ENCODE peak calls at places on chromosomes 12 and 14, in four cellular contexts. One of them, this sample, is unnamed.

GRCh38 chr12:128844031-128844635 is 9.1 kb upstream of the GLT1D1 start:
- DNase-seq in left lung: peak; percentile 70
- DNase-seq in effector memory CD4-positive, alpha-beta T cell: no peak
- DNase-seq in PC-3: no peak
- DNase-seq in this sample: no peak

GRCh38 chr12:112380663-112381420 is 1.4 kb downstream of the HECTD4 start:
- DNase-seq in left lung: peak; percentile 32
- DNase-seq in PC-3: peak; percentile 38
- DNase-seq in effector memory CD4-positive, alpha-beta T cell: no peak
- DNase-seq in this sample: no peak

GRCh38 chr12:46843811-46844210 is 18.0 kb upstream of the SLC38A4 start:
- DNase-seq in effector memory CD4-positive, alpha-beta T cell: no peak
- DNase-seq in PC-3: no peak
- DNase-seq in left lung: no peak
- DNase-seq in this sample: no peak

GRCh38 chr14:97299661-97300060 is 502.5 kb downstream of the VRK1 start:
- DNase-seq in effector memory CD4-positive, alpha-beta T cell: peak; percentile 5
- DNase-seq in left lung: no peak
- DNase-seq in PC-3: no peak
- DNase-seq in this sample: no peak

GRCh38 chr12:101738920-101739665 is at the start of gene SYCP3:
- DNase-seq in PC-3: no peak
- DNase-seq in left lung: no peak
- DNase-seq in effector memory CD4-positive, alpha-beta T cell: no peak
- DNase-seq in this sample: no peak

GRCh38 chr12:24039113-24039525 is 89.6 kb upstream of the SOX5 start:
- DNase-seq in left lung: no peak
- DNase-seq in PC-3: peak; percentile 49
- DNase-seq in effector memory CD4-positive, alpha-beta T cell: no peak
- DNase-seq in this sample: no peak

GRCh38 chr12:47651368-47652254 is 54.2 kb downstream of the RPAP3 start:
- DNase-seq in left lung: peak; percentile 62
- DNase-seq in effector memory CD4-positive, alpha-beta T cell: peak; percentile 26
- DNase-seq in PC-3: peak; percentile 82
- DNase-seq in this sample: peak; percentile 53

GRCh38 chr14:75595211-75595610 is 16.8 kb downstream of the FLVCR2 start:
- DNase-seq in left lung: no peak
- DNase-seq in PC-3: no peak
- DNase-seq in effector memory CD4-positive, alpha-beta T cell: no peak
- DNase-seq in this sample: no peak

GRCh38 chr14:103561381-103562134 is 899 bp downstream of the BAG5 start:
- DNase-seq in effector memory CD4-positive, alpha-beta T cell: peak; percentile 31
- DNase-seq in left lung: peak; percentile 40
- DNase-seq in PC-3: peak; percentile 74
- DNase-seq in this sample: peak; percentile 23

GRCh38 chr14:76954791-76955190 is 73.7 kb downstream of the IRF2BPL start:
- DNase-seq in PC-3: no peak
- DNase-seq in left lung: no peak
- DNase-seq in effector memory CD4-positive, alpha-beta T cell: no peak
- DNase-seq in this sample: no peak

GRCh38 chr12:40107098-40107802 is 1.4 kb upstream of the SLC2A13 start:
- DNase-seq in left lung: peak; percentile 88
- DNase-seq in PC-3: peak; percentile 90
- DNase-seq in effector memory CD4-positive, alpha-beta T cell: peak; percentile 80
- DNase-seq in this sample: peak; percentile 97
- H3K27ac ChIP-seq in left lung: peak overlapping the region; percentile 34
- H3K27ac ChIP-seq in PC-3: no peak overlapping the region
- H3K27ac ChIP-seq in effector memory CD4-positive, alpha-beta T cell: no peak overlapping the region
- H3K27ac ChIP-seq in this sample: peak overlapping the region; percentile 20

GRCh38 chr12:127294651-127295205 is 972.2 kb upstream of the TMEM132C start:
- DNase-seq in left lung: no peak
- DNase-seq in PC-3: peak; percentile 28
- DNase-seq in effector memory CD4-positive, alpha-beta T cell: no peak
- DNase-seq in this sample: no peak
- H3K27ac ChIP-seq in left lung: no peak overlapping the region
- H3K27ac ChIP-seq in PC-3: no peak overlapping the region
- H3K27ac ChIP-seq in effector memory CD4-positive, alpha-beta T cell: no peak overlapping the region
- H3K27ac ChIP-seq in this sample: no peak overlapping the region

GRCh38 chr12:7018350-7019042 is at the start of gene LPCAT3:
- DNase-seq in PC-3: peak; percentile 90
- DNase-seq in left lung: peak; percentile 97
- DNase-seq in effector memory CD4-positive, alpha-beta T cell: peak; percentile 96
- DNase-seq in this sample: peak; percentile 98

GRCh38 chr12:7016958-7017571 is 1.2 kb downstream of the LPCAT3 start:
- DNase-seq in PC-3: no peak
- DNase-seq in effector memory CD4-positive, alpha-beta T cell: no peak
- DNase-seq in left lung: no peak
- DNase-seq in this sample: no peak

GRCh38 chr12:7019043-7019569 is 830 bp upstream of the LPCAT3 start:
- DNase-seq in PC-3: no peak
- DNase-seq in effector memory CD4-positive, alpha-beta T cell: no peak
- DNase-seq in left lung: no peak
- DNase-seq in this sample: no peak

GRCh38 chr12:7015555-7016370 is 2.5 kb downstream of the LPCAT3 start:
- DNase-seq in left lung: no peak
- DNase-seq in effector memory CD4-positive, alpha-beta T cell: no peak
- DNase-seq in PC-3: no peak
- DNase-seq in this sample: no peak

GRCh38 chr12:7017870-7018349 is 366 bp downstream of the LPCAT3 start:
- DNase-seq in PC-3: peak; percentile 9
- DNase-seq in effector memory CD4-positive, alpha-beta T cell: no peak
- DNase-seq in left lung: no peak
- DNase-seq in this sample: no peak
- H3K27ac ChIP-seq in PC-3: peak overlapping the region; percentile 92
- H3K27ac ChIP-seq in effector memory CD4-positive, alpha-beta T cell: peak overlapping the region; percentile 74
- H3K27ac ChIP-seq in left lung: peak overlapping the region; percentile 91
- H3K27ac ChIP-seq in this sample: peak overlapping the region; percentile 92

GRCh38 chr14:91996951-91997371 is 42.9 kb downstream of the TRIP11 start:
- DNase-seq in PC-3: peak; percentile 57
- DNase-seq in effector memory CD4-positive, alpha-beta T cell: no peak
- DNase-seq in left lung: no peak
- DNase-seq in this sample: no peak

GRCh38 chr14:91998667-91999570 is 40.9 kb downstream of the TRIP11 start:
- DNase-seq in effector memory CD4-positive, alpha-beta T cell: no peak
- DNase-seq in PC-3: no peak
- DNase-seq in left lung: no peak
- DNase-seq in this sample: no peak

DNA sequence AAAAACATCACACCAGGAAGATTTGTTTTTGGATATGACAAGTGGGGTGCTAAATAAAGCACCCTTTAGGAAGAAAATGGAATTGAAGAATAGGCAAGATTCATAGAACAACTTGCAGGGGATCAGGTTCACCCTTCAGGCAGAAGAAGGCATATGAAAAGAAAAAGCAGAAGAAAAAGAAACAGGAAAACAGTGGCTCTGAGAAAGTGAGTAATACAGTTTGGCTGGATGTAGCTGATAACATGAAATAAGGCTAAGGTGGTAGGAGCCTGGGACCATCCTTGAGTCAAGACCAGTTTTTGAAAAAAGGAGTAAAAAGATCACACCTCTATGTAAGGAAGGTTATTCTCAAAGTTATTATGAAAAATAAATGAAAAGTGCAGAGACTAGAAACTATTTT is 42.4 kb downstream of the TRIP11 start:
- DNase-seq in left lung: no peak
- DNase-seq in effector memory CD4-positive, alpha-beta T cell: no peak
- DNase-seq in PC-3: no peak
- DNase-seq in this sample: no peak
- H3K27ac ChIP-seq in left lung: peak overlapping the region; percentile 49
- H3K27ac ChIP-seq in effector memory CD4-positive, alpha-beta T cell: no peak overlapping the region
- H3K27ac ChIP-seq in PC-3: peak overlapping the region; percentile 37
- H3K27ac ChIP-seq in this sample: no peak overlapping the region

DNA sequence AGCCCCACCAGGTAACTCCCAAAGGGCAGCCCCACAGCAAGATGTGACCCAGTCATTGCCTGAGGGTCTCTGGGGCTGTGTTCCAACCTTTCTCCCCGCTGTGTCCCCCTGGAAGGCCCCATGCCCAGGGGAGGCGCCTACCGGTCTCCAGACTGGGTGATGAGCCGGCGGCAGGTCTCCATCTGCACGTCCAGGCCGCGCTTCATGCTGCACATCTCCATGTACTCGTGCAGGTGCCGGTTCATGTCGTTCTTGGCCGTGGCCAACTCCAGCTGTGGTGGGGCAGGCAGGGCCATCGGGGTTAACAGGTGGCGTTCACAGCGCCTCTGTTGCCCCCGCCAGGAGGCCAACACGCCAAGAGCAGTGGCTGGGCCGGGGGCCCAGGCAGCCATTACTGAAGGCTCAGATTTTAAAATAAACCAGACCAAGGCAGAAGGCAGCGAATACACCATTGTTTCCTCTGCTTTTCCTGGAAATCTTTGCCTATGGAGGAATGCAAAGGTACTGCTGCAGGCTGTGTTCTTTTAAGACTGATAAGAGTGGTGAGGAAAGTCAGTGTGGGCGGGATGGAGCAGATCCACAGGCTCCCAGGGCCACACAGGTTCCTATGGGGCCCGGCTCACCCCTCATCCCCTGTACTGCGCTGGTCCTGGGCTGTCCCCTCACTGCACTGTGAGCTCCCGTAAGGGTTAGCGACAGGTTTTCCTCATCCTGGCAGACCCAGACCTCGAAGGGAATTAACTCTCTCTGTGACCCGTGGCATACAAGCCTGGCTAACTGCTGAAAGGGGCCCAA is 7.3 kb downstream of the GAPDH start:
- DNase-seq in left lung: no peak
- DNase-seq in effector memory CD4-positive, alpha-beta T cell: no peak
- DNase-seq in PC-3: no peak
- DNase-seq in this sample: no peak
- H3K27ac ChIP-seq in left lung: peak overlapping the region; percentile 75
- H3K27ac ChIP-seq in effector memory CD4-positive, alpha-beta T cell: peak overlapping the region; percentile 45
- H3K27ac ChIP-seq in PC-3: no peak overlapping the region
- H3K27ac ChIP-seq in this sample: peak overlapping the region; percentile 90

GRCh38 chr14:69666698-69667211 is 55.4 kb downstream of the SUSD6 start:
- DNase-seq in left lung: no peak
- DNase-seq in effector memory CD4-positive, alpha-beta T cell: no peak
- DNase-seq in PC-3: peak; percentile 80
- DNase-seq in this sample: no peak

GRCh38 chr14:69667938-69668336 is 56.5 kb downstream of the SUSD6 start:
- DNase-seq in PC-3: no peak
- DNase-seq in left lung: no peak
- DNase-seq in effector memory CD4-positive, alpha-beta T cell: no peak
- DNase-seq in this sample: no peak

GRCh38 chr14:69664865-69665526 is 53.6 kb downstream of the SUSD6 start:
- DNase-seq in left lung: no peak
- DNase-seq in PC-3: no peak
- DNase-seq in effector memory CD4-positive, alpha-beta T cell: no peak
- DNase-seq in this sample: no peak

GRCh38 chr14:69665596-69665995 is 54.2 kb downstream of the SUSD6 start:
- DNase-seq in left lung: no peak
- DNase-seq in PC-3: no peak
- DNase-seq in effector memory CD4-positive, alpha-beta T cell: no peak
- DNase-seq in this sample: no peak

DNA sequence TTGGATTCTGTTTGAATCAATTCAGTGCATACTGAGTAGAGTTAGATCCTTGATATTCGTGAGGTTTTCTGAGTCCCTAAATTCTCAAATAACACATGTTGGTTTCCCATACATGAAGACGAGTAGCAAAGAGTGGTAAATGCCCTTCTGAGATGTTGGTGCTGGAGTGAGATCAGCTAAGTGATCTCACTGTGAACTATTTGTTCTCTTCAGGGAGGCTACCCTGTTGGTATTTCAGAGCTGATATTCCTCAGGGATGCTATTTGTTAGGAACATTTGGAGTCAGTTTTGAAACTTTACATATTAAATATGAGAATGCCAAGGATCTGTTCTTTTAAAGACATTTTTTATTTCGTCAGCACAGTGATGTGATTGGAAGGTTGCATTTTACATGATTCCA is 54.7 kb downstream of the SUSD6 start:
- DNase-seq in left lung: no peak
- DNase-seq in effector memory CD4-positive, alpha-beta T cell: no peak
- DNase-seq in PC-3: no peak
- DNase-seq in this sample: no peak
- H3K27ac ChIP-seq in left lung: peak overlapping the region; percentile 65
- H3K27ac ChIP-seq in effector memory CD4-positive, alpha-beta T cell: no peak overlapping the region
- H3K27ac ChIP-seq in PC-3: peak overlapping the region; percentile 49
- H3K27ac ChIP-seq in this sample: peak overlapping the region; percentile 56

GRCh38 chr14:80658733-80659132 is 282.8 kb downstream of the CEP128 start:
- DNase-seq in PC-3: no peak
- DNase-seq in effector memory CD4-positive, alpha-beta T cell: no peak
- DNase-seq in left lung: no peak
- DNase-seq in this sample: no peak
- H3K27ac ChIP-seq in PC-3: no peak overlapping the region
- H3K27ac ChIP-seq in effector memory CD4-positive, alpha-beta T cell: no peak overlapping the region
- H3K27ac ChIP-seq in left lung: no peak overlapping the region
- H3K27ac ChIP-seq in this sample: no peak overlapping the region

DNA sequence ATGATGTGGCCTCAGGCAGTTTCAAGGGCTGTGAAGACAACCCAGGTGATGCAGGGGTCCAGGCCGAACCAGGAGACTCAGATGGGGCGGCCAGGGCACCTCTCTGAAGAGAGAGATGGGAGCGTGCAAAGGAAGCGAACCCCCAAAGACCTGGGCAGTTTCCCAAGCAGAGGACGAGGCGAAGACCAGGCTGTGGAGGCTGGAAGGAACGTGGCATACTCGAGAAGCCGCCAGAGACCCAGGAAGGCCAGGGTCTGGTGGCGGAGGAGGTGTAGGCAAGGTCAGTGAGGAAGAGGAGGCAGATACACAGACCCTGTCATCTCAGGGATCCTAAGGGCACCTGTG is 24.7 kb downstream of the LTBP2 start:
- DNase-seq in effector memory CD4-positive, alpha-beta T cell: no peak
- DNase-seq in PC-3: no peak
- DNase-seq in left lung: no peak
- DNase-seq in this sample: no peak
- H3K27ac ChIP-seq in effector memory CD4-positive, alpha-beta T cell: no peak overlapping the region
- H3K27ac ChIP-seq in PC-3: no peak overlapping the region
- H3K27ac ChIP-seq in left lung: no peak overlapping the region
- H3K27ac ChIP-seq in this sample: no peak overlapping the region

GRCh38 chr12:2764398-2764797 is 30.4 kb upstream of the FKBP4 start:
- DNase-seq in PC-3: no peak
- DNase-seq in effector memory CD4-positive, alpha-beta T cell: no peak
- DNase-seq in left lung: no peak
- DNase-seq in this sample: no peak
- H3K27ac ChIP-seq in PC-3: no peak overlapping the region
- H3K27ac ChIP-seq in effector memory CD4-positive, alpha-beta T cell: no peak overlapping the region
- H3K27ac ChIP-seq in left lung: no peak overlapping the region
- H3K27ac ChIP-seq in this sample: no peak overlapping the region

GRCh38 chr12:110661337-110661972 is 27.5 kb downstream of the HVCN1 start:
- DNase-seq in left lung: peak; percentile 54
- DNase-seq in effector memory CD4-positive, alpha-beta T cell: no peak
- DNase-seq in PC-3: no peak
- DNase-seq in this sample: peak; percentile 88
- H3K27ac ChIP-seq in left lung: no peak overlapping the region
- H3K27ac ChIP-seq in effector memory CD4-positive, alpha-beta T cell: no peak overlapping the region
- H3K27ac ChIP-seq in PC-3: no peak overlapping the region
- H3K27ac ChIP-seq in this sample: no peak overlapping the region

This sample was measured in Peyer's patch.